ENCODE peak calls at places on chromosomes 1 and 21, in four cellular contexts. A, U, T and B are unnamed samples.

GRCh38 chr1:53074313-53075154 is 12.5 kb downstream of the PODN start:
- DNase-seq in T (no peak), U (no peak), A (no peak), B (no peak)

GRCh38 chr1:53634571-53634979 is 104.4 kb downstream of the GLIS1 start:
- DNase-seq in A (no peak), T (no peak), U (no peak), B (no peak)

GRCh38 chr1:154607084-154607747 is 770 bp downstream of the ADAR start:
- DNase-seq in T (peak; percentile 23), U (no peak), A (no peak), B (no peak)

GRCh38 chr1:212752256-212752933 is 39.2 kb downstream of the NSL1 start:
- DNase-seq in U (no peak), A (no peak), T (no peak), B (no peak)

GRCh38 chr1:92094112-92094511 is 14.0 kb downstream of the BTBD8 start:
- DNase-seq in U (no peak), A (no peak), T (no peak), B (no peak)

GRCh38 chr21:29072873-29073221 is 601 bp downstream of the CCT8 start:
- DNase-seq in T (no peak), U (no peak), A (no peak), B (no peak)

GRCh38 chr1:39650431-39650830 is 11.0 kb upstream of the HEYL start:
- DNase-seq in T (no peak), A (no peak), U (no peak), B (no peak)

GRCh38 chr1:186750250-186750649 is 70.0 kb upstream of the PTGS2 start:
- DNase-seq in A (no peak), T (no peak), U (no peak), B (no peak)

GRCh38 chr1:181448461-181448860 is 34.9 kb upstream of the CACNA1E start:
- DNase-seq in U (no peak), T (no peak), A (no peak), B (no peak)

DNA sequence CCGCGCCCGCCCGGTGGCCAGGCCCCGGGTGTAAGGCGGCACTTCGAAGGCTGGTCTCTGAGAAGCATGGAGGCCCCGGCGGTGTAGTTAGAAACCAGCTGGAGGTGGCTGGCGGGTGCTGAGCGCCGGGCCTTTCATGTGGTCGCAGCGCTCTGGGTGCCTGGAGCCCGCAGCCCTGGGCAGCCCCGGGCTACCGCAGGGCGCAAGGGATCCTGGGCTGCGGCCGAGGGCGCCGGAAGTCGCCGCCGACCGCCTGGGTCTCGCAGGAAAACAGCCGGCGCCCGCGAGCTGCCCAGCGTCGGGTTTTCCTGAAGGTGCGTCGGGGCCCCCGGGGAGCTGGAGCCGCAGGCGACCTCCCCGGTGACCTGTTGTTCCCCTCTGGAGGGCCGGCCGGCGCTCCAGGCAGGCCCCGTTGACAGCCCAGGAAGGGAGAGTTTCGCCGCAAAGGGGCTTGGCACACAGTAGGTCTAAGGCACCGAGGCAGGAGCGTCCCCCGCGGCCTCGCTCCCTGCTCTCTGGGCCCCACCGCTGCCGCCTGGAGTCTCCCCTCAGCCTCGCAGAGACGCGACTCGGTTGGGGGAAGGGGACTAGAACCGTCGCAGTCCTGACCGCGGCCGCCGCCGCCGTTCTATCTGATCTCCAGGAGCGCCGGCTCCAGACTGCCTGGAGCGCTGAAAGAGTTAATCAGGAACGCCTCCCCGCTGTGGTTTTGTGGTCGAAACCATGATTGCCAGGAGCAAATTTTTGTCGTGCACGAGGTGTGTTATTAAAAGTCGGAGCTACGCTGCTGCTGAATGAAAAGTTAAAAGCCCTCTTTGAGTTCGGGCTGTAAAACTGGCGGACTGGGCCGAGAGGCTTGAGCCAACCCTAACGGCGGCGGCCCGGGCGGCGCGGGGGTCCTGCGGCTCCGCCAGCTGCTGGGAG is 2.8 kb downstream of the GRHL3 start:
- DNase-seq in T (no peak), U (peak; percentile 82), A (peak; percentile 73), B (peak; percentile 64)
- TF ChIP-seq POLR2A in T (no peak), U (no peak), A (no peak), B (no peak)

GRCh38 chr21:35448876-35449599 is 399.9 kb upstream of the RUNX1 start:
- DNase-seq in A (no peak), U (no peak), T (no peak), B (no peak)
- TF ChIP-seq POLR2A in A (no peak), U (no peak), T (no peak), B (no peak)

DNA sequence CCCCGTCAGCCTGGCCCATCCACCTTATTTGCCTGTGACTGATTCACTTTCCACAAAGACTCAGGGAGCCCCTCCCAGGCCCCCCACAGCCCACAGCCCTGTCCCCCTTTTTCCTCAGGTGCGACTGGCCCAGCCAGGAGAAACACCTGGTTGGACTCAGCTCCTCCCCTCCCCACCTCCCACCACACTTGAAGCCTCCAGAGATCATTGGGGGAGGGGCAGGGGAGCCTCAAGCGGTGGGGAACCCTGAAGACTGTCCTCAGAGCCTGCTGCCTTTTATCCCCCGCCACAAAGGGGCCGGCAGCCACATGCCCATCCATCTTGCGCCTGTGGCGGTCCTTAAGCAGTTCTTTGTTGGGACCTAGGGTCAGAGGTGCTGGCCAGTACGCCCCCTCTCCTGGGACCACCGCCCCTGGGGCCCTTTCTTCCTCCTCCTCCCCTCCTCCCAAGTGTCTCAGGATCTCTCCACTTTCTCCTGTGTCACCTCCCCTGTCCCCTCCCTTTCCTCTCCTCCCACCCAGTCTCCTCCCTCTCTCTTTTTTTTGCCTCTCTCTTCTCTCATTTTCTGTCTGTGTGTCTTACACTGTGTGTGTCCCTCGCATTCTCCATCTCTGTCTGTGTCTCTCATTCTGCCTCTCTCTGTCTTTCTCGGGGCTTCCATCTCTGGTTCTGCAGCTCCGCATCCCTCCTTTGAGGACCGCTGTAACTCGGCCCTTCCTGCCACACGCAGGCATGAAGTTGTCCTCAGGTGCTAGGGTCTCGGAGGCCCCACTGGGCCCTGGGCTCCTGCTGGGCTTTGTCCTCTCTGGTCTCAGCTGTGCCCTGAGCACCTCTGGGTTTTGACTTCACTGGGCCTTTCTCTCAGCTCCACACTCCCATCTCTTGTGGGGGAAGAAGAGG is 12.2 kb downstream of the CRABP2 start:
- DNase-seq in T (no peak), U (no peak), A (no peak), B (no peak)
- TF ChIP-seq POLR2A in T (no peak), U (no peak), A (no peak), B (no peak)

GRCh38 chr1:14514760-14515159 is 83.7 kb upstream of the KAZN start:
- DNase-seq in U (no peak), A (no peak), T (no peak), B (no peak)

GRCh38 chr1:14516974-14517812 is 81.3 kb upstream of the KAZN start:
- DNase-seq in A (no peak), U (no peak), T (no peak), B (peak; percentile 15)

GRCh38 chr1:14520514-14521163 is 77.8 kb upstream of the KAZN start:
- DNase-seq in U (no peak), T (no peak), A (no peak), B (no peak)

GRCh38 chr1:14519976-14520375 is 78.5 kb upstream of the KAZN start:
- DNase-seq in A (no peak), T (no peak), U (no peak), B (no peak)

DNA sequence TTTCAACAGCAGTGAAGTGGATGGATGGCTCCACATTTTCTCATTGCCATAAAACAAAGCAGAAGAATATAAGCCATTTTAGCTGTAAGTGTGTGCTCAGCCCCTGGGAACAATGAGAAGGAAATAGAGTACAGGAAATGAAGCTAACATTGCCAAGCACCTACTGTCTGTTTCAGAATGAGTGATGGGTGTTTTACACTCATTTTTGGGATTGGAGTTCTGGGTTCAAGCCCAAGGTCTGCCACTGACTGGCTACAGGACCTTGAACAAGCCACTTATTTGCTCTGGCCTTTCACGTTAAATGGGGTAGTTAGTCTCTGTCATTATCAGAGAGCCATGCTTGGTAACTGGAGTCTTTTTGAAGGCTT is 80.7 kb upstream of the KAZN start:
- DNase-seq in A (no peak), U (no peak), T (no peak), B (no peak)
- TF ChIP-seq POLR2A in A (no peak), U (no peak), T (no peak), B (no peak)

GRCh38 chr1:175206687-175207086 is 14.1 kb upstream of the KIAA0040 start:
- DNase-seq in A (no peak), T (no peak), U (no peak), B (no peak)

GRCh38 chr1:175210744-175211143 is 18.2 kb upstream of the KIAA0040 start:
- DNase-seq in A (no peak), U (no peak), T (no peak), B (no peak)

GRCh38 chr1:175209493-175209921 is 16.9 kb upstream of the KIAA0040 start:
- DNase-seq in T (no peak), A (no peak), U (no peak), B (no peak)

GRCh38 chr1:175207971-175208370 is 15.4 kb upstream of the KIAA0040 start:
- DNase-seq in A (no peak), T (no peak), U (no peak), B (no peak)

GRCh38 chr1:175208773-175209492 is 16.4 kb upstream of the KIAA0040 start:
- DNase-seq in T (no peak), U (no peak), A (no peak), B (no peak)
- TF ChIP-seq POLR2A in T (no peak), U (no peak), A (no peak), B (no peak)

GRCh38 chr1:220527279-220528048 is 472 bp upstream of the MARK1 start:
- DNase-seq in U (no peak), A (no peak), T (peak; percentile 24), B (no peak)
- TF ChIP-seq POLR2A in U (peak; percentile 46), A (no peak), T (peak; percentile 49), B (peak; percentile 42)

DNA sequence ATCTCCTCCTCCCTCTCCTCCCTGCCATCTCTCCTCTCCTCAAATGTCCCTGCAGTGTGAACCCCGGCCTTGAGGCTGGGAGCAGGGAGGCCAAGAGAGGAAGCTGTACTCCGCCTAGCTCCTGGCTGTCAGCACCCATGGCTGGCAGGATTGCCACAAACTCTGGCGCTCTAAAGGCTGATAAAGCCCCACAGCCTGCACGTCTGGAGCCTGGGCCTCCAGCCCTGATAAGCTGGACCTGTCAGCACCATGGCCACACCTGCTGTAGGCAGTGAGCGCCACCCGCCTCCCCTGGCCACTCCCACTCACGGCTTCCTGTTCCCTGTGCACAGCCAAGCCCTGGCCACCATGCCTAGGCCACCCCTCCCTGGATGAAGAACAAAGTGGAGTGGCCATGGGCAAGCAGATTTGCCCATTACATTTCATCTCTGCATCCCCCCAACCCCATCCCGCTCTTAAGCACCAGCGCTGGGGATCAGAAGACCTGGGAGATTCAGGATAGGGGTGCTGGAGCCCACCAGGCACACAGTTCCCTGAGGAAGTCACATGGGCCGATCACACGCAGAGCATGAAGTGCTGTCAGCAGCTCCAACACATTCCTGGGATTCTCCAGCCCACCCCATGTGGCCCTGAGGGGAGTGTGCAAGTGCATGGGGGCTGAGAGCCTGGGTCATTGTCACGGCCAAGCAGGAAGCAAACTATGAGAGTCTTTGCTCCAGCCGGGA is 24.2 kb upstream of the NPPB start:
- DNase-seq in A (no peak), T (no peak), U (no peak), B (no peak)
- TF ChIP-seq POLR2A in A (no peak), T (no peak), U (no peak), B (no peak)

GRCh38 chr1:232629250-232630046 is 485 bp downstream of the SIPA1L2 start:
- DNase-seq in U (no peak), A (no peak), T (no peak), B (no peak)
- TF ChIP-seq POLR2A in U (no peak), A (no peak), T (no peak), B (no peak)

DNA sequence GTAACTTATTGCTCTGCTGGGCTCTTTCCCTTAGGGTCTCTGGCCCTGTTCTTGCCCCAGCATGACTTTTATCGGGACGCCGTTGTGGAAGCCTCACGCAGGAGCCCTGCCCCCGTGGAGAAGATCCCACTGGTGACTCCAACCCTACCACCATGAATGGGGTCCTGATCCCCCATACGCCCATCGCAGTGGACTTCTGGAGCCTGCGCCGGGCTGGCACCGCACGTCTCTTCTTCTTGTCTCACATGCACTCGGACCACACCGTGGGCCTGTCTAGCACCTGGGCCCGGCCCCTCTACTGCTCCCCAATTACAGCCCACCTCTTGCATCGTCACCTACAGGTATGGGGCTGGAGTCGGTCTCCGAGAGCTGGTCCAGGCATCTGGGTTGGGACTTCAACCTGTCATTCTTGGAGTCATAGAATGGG is 322 bp downstream of the DCLRE1B start:
- DNase-seq in T (peak; percentile 8), U (no peak), A (peak; percentile 27), B (no peak)
- TF ChIP-seq POLR2A in T (no peak), U (no peak), A (no peak), B (no peak)